ENCODE peak calls at places on chromosomes 2 and 18, in six cellular contexts. X, Q, I, P, S and R are unnamed samples.
A peak's percentile ranks its signal among the peaks of the same experiment; 100 is the strongest.

GRCh38 chr2:202035089-202035940 is 1.7 kb downstream of the FZD7 start:
- DNase-seq in Q (no peak), X (peak; percentile 44), I (peak; percentile 22), P (peak; percentile 40), S (peak; percentile 31), R (no peak)

GRCh38 chr18:6661692-6662415 is 67.7 kb upstream of the ARHGAP28 start:
- DNase-seq in P (no peak), X (no peak), Q (no peak), I (no peak), S (no peak), R (no peak)

GRCh38 chr2:144948205-144948855 is 428.4 kb upstream of the ZEB2 start:
- DNase-seq in P (no peak), S (no peak), X (no peak), I (no peak), Q (peak; percentile 56), R (no peak)

GRCh38 chr2:43890855-43891254 is 52.1 kb downstream of the ABCG8 start:
- DNase-seq in Q (no peak), P (no peak), S (no peak), I (peak; percentile 21), X (no peak), R (no peak)

GRCh38 chr2:111659361-111660281 is 224.4 kb downstream of the ANAPC1 start:
- DNase-seq in S (peak; percentile 41), X (peak; percentile 84), I (peak; percentile 94), Q (peak; percentile 65), P (no peak), R (no peak)

GRCh38 chr2:15271941-15272340 is 289.2 kb downstream of the NBAS start:
- DNase-seq in I (peak; percentile 23), X (no peak), Q (no peak), P (no peak), S (no peak), R (no peak)

GRCh38 chr2:145258903-145259579 is 739.1 kb upstream of the ZEB2 start:
- DNase-seq in P (no peak), I (peak; percentile 13), Q (no peak), X (no peak), S (no peak), R (no peak)

GRCh38 chr2:47089083-47089464 is 66.0 kb downstream of the STPG4 start:
- DNase-seq in S (no peak), I (peak; percentile 77), P (no peak), X (no peak), Q (peak; percentile 48), R (no peak)

GRCh38 chr2:12486205-12487118 is 230.3 kb upstream of the TRIB2 start:
- DNase-seq in P (no peak), X (no peak), Q (no peak), S (peak; percentile 37), I (peak; percentile 43), R (no peak)

GRCh38 chr2:21710031-21710430 is 586.3 kb downstream of the TDRD15 start:
- DNase-seq in I (no peak), P (no peak), S (no peak), Q (no peak), X (no peak), R (no peak)

GRCh38 chr2:55003706-55004639 is 46.3 kb downstream of the RTN4 start:
- DNase-seq in S (no peak), X (no peak), P (no peak), Q (no peak), I (no peak), R (no peak)

GRCh38 chr2:67251741-67252140 is 145.4 kb upstream of the ETAA1 start:
- DNase-seq in I (no peak), P (no peak), S (no peak), X (no peak), Q (no peak), R (no peak)

GRCh38 chr2:173451137-173451536 is 96.5 kb downstream of the CDCA7 start:
- DNase-seq in I (no peak), P (no peak), Q (no peak), S (no peak), X (no peak), R (no peak)